ENCODE peak calls at places on chromosomes 16 and 17, in four cellular contexts. D is heart left ventricle, T is IMR-90, N is sigmoid colon. U is an unnamed sample. For H3K9me3, the result is how much of the 10 kb centered on the place peaks cover.

GRCh38 chr17:66959641-66960375 is 4.7 kb upstream of the CACNG4 start:
- DNase-seq in D (no peak), T (no peak), N (no peak), U (no peak)

GRCh38 chr16:85999778-86000177 is 100.8 kb downstream of the IRF8 start:
- DNase-seq in D (no peak), T (no peak), N (peak), U (no peak)

GRCh38 chr16:80350066-80350465 is 190.7 kb upstream of the DYNLRB2 start:
- DNase-seq in D (no peak), T (no peak), N (no peak), U (no peak)

GRCh38 chr17:31391496-31391949 is at the start of gene RAB11FIP4:
- DNase-seq in D (no peak), T (no peak), N (no peak), U (no peak)

GRCh38 chr17:64343833-64344637 is 46.6 kb downstream of the PECAM1 start:
- DNase-seq in D (peak), T (peak), N (peak), U (peak)

GRCh38 chr17:40179923-40180659 is 2.8 kb downstream of the RAPGEFL1 start:
- DNase-seq in D (no peak), T (peak), N (no peak), U (peak)

GRCh38 chr17:35368086-35368824 is 5.2 kb downstream of the SLFN11 start:
- DNase-seq in D (peak), T (peak), N (no peak), U (peak)

GRCh38 chr17:60137731-60138130 is 12.0 kb upstream of the CA4 start:
- DNase-seq in D (no peak), T (no peak), N (peak), U (no peak)

GRCh38 chr17:69141802-69142472 is at the start of gene ABCA6:
- DNase-seq in D (no peak), T (no peak), N (no peak), U (no peak)

GRCh38 chr17:40058151-40058784 is 4.1 kb upstream of the MED24 start:
- DNase-seq in D (peak), T (peak), N (no peak), U (no peak)

GRCh38 chr16:25258856-25259179 is 1.2 kb upstream of the ZKSCAN2 start:
- DNase-seq in D (no peak), T (no peak), N (no peak), U (no peak)

GRCh38 chr17:57946798-57947358 is 8.3 kb downstream of the CUEDC1 start:
- DNase-seq in D (peak), T (peak), N (peak), U (peak)

GRCh38 chr17:77269696-77270681 is 129.2 kb downstream of the SEC14L1 start:
- DNase-seq in D (no peak), T (no peak), N (no peak), U (no peak)

GRCh38 chr16:84477661-84478060 is 26.8 kb downstream of the MEAK7 start:
- DNase-seq in D (no peak), T (no peak), N (no peak), U (no peak)

GRCh38 chr16:71859751-71860521 is 14.2 kb downstream of the ATXN1L start:
- DNase-seq in D (no peak), T (no peak), N (peak), U (no peak)

GRCh38 chr16:24164402-24164801 is 91.7 kb upstream of the CACNG3 start:
- DNase-seq in D (no peak), T (no peak), N (no peak), U (no peak)

GRCh38 chr17:10767237-10767636 is 36.7 kb downstream of the TMEM238L start:
- DNase-seq in D (no peak), T (no peak), N (no peak), U (no peak)

GRCh38 chr17:18981642-18982424 is 22.7 kb downstream of the FAM83G start:
- DNase-seq in D (no peak), T (peak), N (no peak), U (peak)

GRCh38 chr17:49217651-49218413 is 7.3 kb downstream of the ABI3 start:
- DNase-seq in D (peak), T (no peak), N (peak), U (peak)

GRCh38 chr16:29025735-29026134 is 40.9 kb downstream of the LAT start:
- DNase-seq in D (no peak), T (no peak), N (peak), U (no peak)

GRCh38 chr17:82957961-82958491 is 118.2 kb upstream of the ZNF750 start:
- DNase-seq in D (peak), T (no peak), N (peak), U (no peak)

GRCh38 chr16:66367968-66368891 is 1.7 kb downstream of the CDH5 start:
- DNase-seq in D (peak), T (no peak), N (no peak), U (no peak)

GRCh38 chr17:55320594-55321506 is 56.1 kb downstream of the HLF start:
- DNase-seq in D (no peak), T (no peak), N (no peak), U (no peak)

GRCh38 chr17:34519286-34519685 is 60.1 kb upstream of the TMEM132E start:
- DNase-seq in D (no peak), T (no peak), N (no peak), U (no peak)

GRCh38 chr16:89290472-89290871 is 73.0 kb downstream of the ZNF778 start:
- DNase-seq in D (no peak), T (no peak), N (no peak), U (no peak)

GRCh38 chr16:54651440-54651839 is 279.2 kb upstream of the IRX5 start:
- DNase-seq in D (no peak), T (no peak), N (no peak), U (no peak)

GRCh38 chr17:9370464-9370863 is 205.2 kb downstream of the STX8 start:
- DNase-seq in D (no peak), T (peak), N (no peak), U (no peak)

DNA sequence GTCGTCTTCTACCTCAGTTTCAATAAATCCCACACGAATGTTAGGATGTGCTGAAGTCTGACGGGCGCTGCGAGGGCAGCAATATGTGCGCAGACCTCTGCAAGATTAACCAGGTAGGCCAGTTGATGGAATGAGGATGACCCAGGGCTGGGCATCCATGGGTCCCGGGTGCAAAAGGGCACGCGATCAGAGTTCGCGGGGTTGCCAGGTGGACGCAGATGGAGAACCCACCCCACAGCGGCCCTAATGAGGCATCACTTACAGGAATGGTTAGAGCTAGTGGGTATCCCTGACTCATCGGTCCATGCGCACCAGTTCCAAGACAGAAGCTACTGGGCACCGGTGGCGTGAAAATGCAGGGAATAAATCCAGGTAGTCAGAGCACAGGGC is 2116.0 kb downstream of the TP53TG3F start:
- DNase-seq in D (no peak), T (no peak), N (no peak), U (no peak)
- H3K9me3 ChIP-seq in D (under half), T (under half), N (under half), U (under half)

DNA sequence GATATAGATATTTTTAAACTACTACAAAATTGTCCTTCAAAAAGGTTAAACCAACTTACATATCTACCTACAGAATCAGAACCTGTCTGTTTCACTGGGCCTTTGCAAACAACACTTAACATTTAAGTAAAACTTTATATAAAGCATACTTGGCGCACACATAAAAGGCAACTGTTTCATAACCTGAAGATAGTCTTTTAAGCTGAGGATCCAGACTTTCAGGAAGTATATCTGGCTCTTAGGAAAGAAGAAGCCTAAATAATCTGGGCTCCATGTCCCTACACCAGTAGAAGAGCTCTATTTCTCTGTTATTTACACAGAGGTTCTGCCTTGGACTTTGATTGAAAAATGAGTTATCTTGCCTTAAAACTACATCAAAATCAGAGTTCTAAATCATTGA is 75.9 kb downstream of the TRIM37 start:
- DNase-seq in D (no peak), T (no peak), N (no peak), U (no peak)
- TF ChIP-seq POLR2A in D (no peak), T (no peak), N (no peak), U (no peak)

GRCh38 chr16:35685085-35685484 is 2225.7 kb downstream of the TP53TG3F start:
- DNase-seq in D (no peak), T (no peak), N (no peak), U (no peak)
- H3K9me3 ChIP-seq in D (under half), T (under half), N (under half), U (under half)

DNA sequence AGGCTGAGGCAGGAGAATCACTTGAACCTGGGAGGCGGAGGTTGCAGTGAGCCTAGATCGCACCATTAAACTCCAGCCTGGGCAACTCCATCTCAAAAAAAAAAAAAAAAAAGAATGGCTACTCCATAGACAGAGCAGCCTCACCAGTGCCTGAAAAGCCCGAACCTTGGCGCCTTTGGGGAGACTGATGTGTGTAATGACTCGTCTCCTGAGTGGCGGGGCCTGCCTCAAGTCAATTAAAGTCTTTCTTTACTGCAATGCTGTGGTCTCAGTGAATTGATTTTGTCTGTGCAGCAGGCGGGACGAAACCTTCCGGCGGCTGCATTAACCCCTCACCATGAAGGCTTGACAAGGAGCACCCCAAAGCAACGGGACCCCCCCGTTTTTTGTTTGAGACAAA is 3.5 kb upstream of the UQCC4 start:
- DNase-seq in D (no peak), T (no peak), N (no peak), U (no peak)
- TF ChIP-seq POLR2A in D (no peak), T (no peak), N (no peak), U (no peak)

DNA sequence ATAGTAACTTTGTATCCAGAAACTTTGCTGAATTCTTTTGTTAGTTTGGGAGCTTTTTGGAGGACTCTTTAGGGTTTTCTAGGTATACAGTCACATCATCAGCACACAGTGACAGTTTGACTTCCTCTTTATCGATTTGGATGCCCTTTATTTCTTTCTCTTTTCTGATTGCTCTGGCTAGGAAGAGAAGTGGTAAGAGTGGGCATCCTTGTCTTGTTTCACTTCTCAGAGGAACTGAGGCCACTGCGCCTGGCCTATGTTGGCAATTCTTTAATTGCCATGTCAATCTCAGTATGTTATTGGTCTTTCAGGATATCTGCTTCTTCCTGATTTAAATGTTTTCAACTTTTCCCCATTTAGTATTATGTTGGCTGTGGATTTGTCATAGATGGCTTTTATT is 24.6 kb downstream of the ATF7IP2 start:
- DNase-seq in D (no peak), T (no peak), N (no peak), U (no peak)
- H3K9me3 ChIP-seq in D (under half), T (under half), N (under half), U (half or more)

U was measured in transverse colon.